ENCODE peak calls at places on chromosomes 13 and 19, in five cellular contexts. One of them, this sample, is unnamed.

GRCh38 chr13:98141938-98142426 is 912 bp upstream of the FARP1 start:
- DNase-seq in non-pigmented ciliary epithelial cell: no peak
- DNase-seq in KG1: no peak
- DNase-seq in nucleus accumbens: no peak
- DNase-seq in activated naive CD4-positive, alpha-beta T cell treated with anti-CD3 and anti-CD28 coated beads for 36 hours: no peak
- DNase-seq in this sample: no peak

GRCh38 chr19:30315159-30315558 is 57.0 kb upstream of the ZNF536 start:
- DNase-seq in KG1: no peak
- DNase-seq in activated naive CD4-positive, alpha-beta T cell treated with anti-CD3 and anti-CD28 coated beads for 36 hours: no peak
- DNase-seq in nucleus accumbens: no peak
- DNase-seq in non-pigmented ciliary epithelial cell: no peak
- DNase-seq in this sample: no peak

GRCh38 chr13:81395368-81395767 is 1054.4 kb upstream of the SPRY2 start:
- DNase-seq in activated naive CD4-positive, alpha-beta T cell treated with anti-CD3 and anti-CD28 coated beads for 36 hours: no peak
- DNase-seq in KG1: no peak
- DNase-seq in nucleus accumbens: no peak
- DNase-seq in non-pigmented ciliary epithelial cell: no peak
- DNase-seq in this sample: no peak

GRCh38 chr19:34975056-34975455 is 11.0 kb upstream of the ZNF792 start:
- DNase-seq in activated naive CD4-positive, alpha-beta T cell treated with anti-CD3 and anti-CD28 coated beads for 36 hours: no peak
- DNase-seq in nucleus accumbens: no peak
- DNase-seq in non-pigmented ciliary epithelial cell: no peak
- DNase-seq in KG1: no peak
- DNase-seq in this sample: no peak

GRCh38 chr19:34712606-34713261 is 21.3 kb upstream of the ZNF181 start:
- DNase-seq in activated naive CD4-positive, alpha-beta T cell treated with anti-CD3 and anti-CD28 coated beads for 36 hours: peak; percentile 74
- DNase-seq in nucleus accumbens: no peak
- DNase-seq in KG1: peak; percentile 39
- DNase-seq in non-pigmented ciliary epithelial cell: peak; percentile 34
- DNase-seq in this sample: peak; percentile 15

GRCh38 chr13:42991892-42992584 is at the start of gene EPSTI1:
- DNase-seq in activated naive CD4-positive, alpha-beta T cell treated with anti-CD3 and anti-CD28 coated beads for 36 hours: peak; percentile 84
- DNase-seq in non-pigmented ciliary epithelial cell: no peak
- DNase-seq in nucleus accumbens: no peak
- DNase-seq in KG1: peak; percentile 75
- DNase-seq in this sample: no peak

GRCh38 chr13:40377783-40378182 is 288.7 kb downstream of the FOXO1 start:
- DNase-seq in nucleus accumbens: no peak
- DNase-seq in activated naive CD4-positive, alpha-beta T cell treated with anti-CD3 and anti-CD28 coated beads for 36 hours: peak; percentile 38
- DNase-seq in non-pigmented ciliary epithelial cell: no peak
- DNase-seq in KG1: no peak
- DNase-seq in this sample: no peak

GRCh38 chr13:108120332-108120731 is 95.0 kb downstream of the LIG4 start:
- DNase-seq in nucleus accumbens: no peak
- DNase-seq in activated naive CD4-positive, alpha-beta T cell treated with anti-CD3 and anti-CD28 coated beads for 36 hours: no peak
- DNase-seq in non-pigmented ciliary epithelial cell: no peak
- DNase-seq in KG1: no peak
- DNase-seq in this sample: no peak

GRCh38 chr19:40962460-40962961 is 28.6 kb upstream of the CYP2B6 start:
- DNase-seq in KG1: no peak
- DNase-seq in activated naive CD4-positive, alpha-beta T cell treated with anti-CD3 and anti-CD28 coated beads for 36 hours: no peak
- DNase-seq in nucleus accumbens: no peak
- DNase-seq in non-pigmented ciliary epithelial cell: no peak
- DNase-seq in this sample: peak; percentile 20

GRCh38 chr19:7915250-7916136 is 863 bp downstream of the TGFBR3L start:
- DNase-seq in nucleus accumbens: no peak
- DNase-seq in non-pigmented ciliary epithelial cell: no peak
- DNase-seq in KG1: no peak
- DNase-seq in activated naive CD4-positive, alpha-beta T cell treated with anti-CD3 and anti-CD28 coated beads for 36 hours: no peak
- DNase-seq in this sample: no peak

GRCh38 chr19:1855040-1855827 is 7.0 kb upstream of the REXO1 start:
- DNase-seq in activated naive CD4-positive, alpha-beta T cell treated with anti-CD3 and anti-CD28 coated beads for 36 hours: peak; percentile 94
- DNase-seq in KG1: peak; percentile 76
- DNase-seq in nucleus accumbens: peak; percentile 38
- DNase-seq in non-pigmented ciliary epithelial cell: no peak
- DNase-seq in this sample: no peak

GRCh38 chr13:49271264-49271663 is 23.5 kb downstream of the CDADC1 start:
- DNase-seq in KG1: no peak
- DNase-seq in non-pigmented ciliary epithelial cell: no peak
- DNase-seq in activated naive CD4-positive, alpha-beta T cell treated with anti-CD3 and anti-CD28 coated beads for 36 hours: no peak
- DNase-seq in nucleus accumbens: no peak
- DNase-seq in this sample: no peak

GRCh38 chr19:13428352-13428751 is 77.9 kb downstream of the CACNA1A start:
- DNase-seq in KG1: peak; percentile 3
- DNase-seq in nucleus accumbens: no peak
- DNase-seq in non-pigmented ciliary epithelial cell: no peak
- DNase-seq in activated naive CD4-positive, alpha-beta T cell treated with anti-CD3 and anti-CD28 coated beads for 36 hours: peak; percentile 26
- DNase-seq in this sample: no peak

GRCh38 chr13:99087954-99088491 is 110.2 kb upstream of the DOCK9 start:
- DNase-seq in non-pigmented ciliary epithelial cell: no peak
- DNase-seq in KG1: no peak
- DNase-seq in nucleus accumbens: no peak
- DNase-seq in activated naive CD4-positive, alpha-beta T cell treated with anti-CD3 and anti-CD28 coated beads for 36 hours: peak; percentile 58
- DNase-seq in this sample: no peak

GRCh38 chr19:4843647-4843965 is 12.1 kb upstream of the TICAM1 start:
- DNase-seq in non-pigmented ciliary epithelial cell: no peak
- DNase-seq in KG1: no peak
- DNase-seq in activated naive CD4-positive, alpha-beta T cell treated with anti-CD3 and anti-CD28 coated beads for 36 hours: no peak
- DNase-seq in nucleus accumbens: no peak
- DNase-seq in this sample: no peak

GRCh38 chr13:114115191-114115671 is 17.2 kb downstream of the RASA3 start:
- DNase-seq in nucleus accumbens: no peak
- DNase-seq in activated naive CD4-positive, alpha-beta T cell treated with anti-CD3 and anti-CD28 coated beads for 36 hours: peak; percentile 56
- DNase-seq in non-pigmented ciliary epithelial cell: no peak
- DNase-seq in KG1: no peak
- DNase-seq in this sample: peak; percentile 70

GRCh38 chr19:38679839-38680238 is 32.4 kb downstream of the ACTN4 start:
- DNase-seq in nucleus accumbens: no peak
- DNase-seq in non-pigmented ciliary epithelial cell: no peak
- DNase-seq in KG1: no peak
- DNase-seq in activated naive CD4-positive, alpha-beta T cell treated with anti-CD3 and anti-CD28 coated beads for 36 hours: no peak
- DNase-seq in this sample: no peak

GRCh38 chr19:876780-877314 is 16.1 kb downstream of the MED16 start:
- DNase-seq in non-pigmented ciliary epithelial cell: no peak
- DNase-seq in nucleus accumbens: no peak
- DNase-seq in activated naive CD4-positive, alpha-beta T cell treated with anti-CD3 and anti-CD28 coated beads for 36 hours: no peak
- DNase-seq in KG1: no peak
- DNase-seq in this sample: no peak

GRCh38 chr13:27481766-27482165 is 31.4 kb upstream of the MTIF3 start:
- DNase-seq in non-pigmented ciliary epithelial cell: no peak
- DNase-seq in nucleus accumbens: no peak
- DNase-seq in activated naive CD4-positive, alpha-beta T cell treated with anti-CD3 and anti-CD28 coated beads for 36 hours: peak; percentile 63
- DNase-seq in KG1: no peak
- DNase-seq in this sample: no peak

GRCh38 chr13:27641711-27642502 is 20.2 kb downstream of the POLR1D start:
- DNase-seq in KG1: no peak
- DNase-seq in nucleus accumbens: no peak
- DNase-seq in non-pigmented ciliary epithelial cell: no peak
- DNase-seq in activated naive CD4-positive, alpha-beta T cell treated with anti-CD3 and anti-CD28 coated beads for 36 hours: no peak
- DNase-seq in this sample: no peak

GRCh38 chr13:51870616-51871015 is 8.8 kb downstream of the CCDC70 start:
- DNase-seq in activated naive CD4-positive, alpha-beta T cell treated with anti-CD3 and anti-CD28 coated beads for 36 hours: no peak
- DNase-seq in KG1: no peak
- DNase-seq in non-pigmented ciliary epithelial cell: no peak
- DNase-seq in nucleus accumbens: no peak
- DNase-seq in this sample: no peak

GRCh38 chr13:27011661-27012060 is 159.9 kb downstream of the USP12 start:
- DNase-seq in activated naive CD4-positive, alpha-beta T cell treated with anti-CD3 and anti-CD28 coated beads for 36 hours: no peak
- DNase-seq in KG1: no peak
- DNase-seq in non-pigmented ciliary epithelial cell: no peak
- DNase-seq in nucleus accumbens: no peak
- DNase-seq in this sample: no peak

GRCh38 chr19:17842663-17843313 is 5.0 kb downstream of the JAK3 start:
- DNase-seq in non-pigmented ciliary epithelial cell: no peak
- DNase-seq in KG1: no peak
- DNase-seq in activated naive CD4-positive, alpha-beta T cell treated with anti-CD3 and anti-CD28 coated beads for 36 hours: no peak
- DNase-seq in nucleus accumbens: no peak
- DNase-seq in this sample: no peak

GRCh38 chr13:60969659-60970058 is 446.0 kb downstream of the PCDH20 start:
- DNase-seq in nucleus accumbens: no peak
- DNase-seq in non-pigmented ciliary epithelial cell: no peak
- DNase-seq in KG1: no peak
- DNase-seq in activated naive CD4-positive, alpha-beta T cell treated with anti-CD3 and anti-CD28 coated beads for 36 hours: no peak
- DNase-seq in this sample: no peak

GRCh38 chr19:823565-824121 is 1.9 kb upstream of the PLPPR3 start:
- DNase-seq in activated naive CD4-positive, alpha-beta T cell treated with anti-CD3 and anti-CD28 coated beads for 36 hours: no peak
- DNase-seq in KG1: no peak
- DNase-seq in non-pigmented ciliary epithelial cell: no peak
- DNase-seq in nucleus accumbens: no peak
- DNase-seq in this sample: no peak

GRCh38 chr13:95296326-95296939 is 4.8 kb downstream of the ABCC4 start:
- DNase-seq in non-pigmented ciliary epithelial cell: no peak
- DNase-seq in activated naive CD4-positive, alpha-beta T cell treated with anti-CD3 and anti-CD28 coated beads for 36 hours: peak; percentile 32
- DNase-seq in KG1: no peak
- DNase-seq in nucleus accumbens: no peak
- DNase-seq in this sample: no peak

GRCh38 chr13:25217023-25217909 is 45.2 kb upstream of the AMER2 start:
- DNase-seq in nucleus accumbens: no peak
- DNase-seq in non-pigmented ciliary epithelial cell: no peak
- DNase-seq in KG1: no peak
- DNase-seq in activated naive CD4-positive, alpha-beta T cell treated with anti-CD3 and anti-CD28 coated beads for 36 hours: no peak
- DNase-seq in this sample: no peak

This sample was measured in GM04503.